ENCODE peak calls at places on chromosomes 4 and X, in eight cellular contexts. B is glutamatergic neuron, T is hepatocyte, Z is Calu3, Y is stomach, W is AG04449, H is BJ, K is A549. V is an unnamed sample.
A peak's percentile ranks its signal among the peaks of the same experiment; 100 is the strongest.

GRCh38 chr4:8760561-8760960 is 111.1 kb downstream of the HMX1 start:
- DNase-seq in B (peak; percentile 12), T (no peak), Z (no peak), Y (no peak), W (no peak), H (no peak), K (no peak), V (no peak)

GRCh38 chr4:151573474-151573873 is 164.5 kb downstream of the FHIP1A start:
- DNase-seq in B (no peak), T (no peak), Z (no peak), Y (no peak), W (no peak), H (no peak), K (no peak), V (no peak)

GRCh38 chrX:55908685-55909212 is 191.2 kb downstream of the RRAGB start:
- DNase-seq in B (peak; percentile 26), T (peak; percentile 25), Z (peak; percentile 18), Y (no peak), W (no peak), H (no peak), K (peak; percentile 12), V (peak; percentile 63)

GRCh38 chrX:136941396-136942337 is 61.1 kb upstream of the RBMX start:
- DNase-seq in B (no peak), T (no peak), Z (no peak), Y (no peak), W (no peak), H (no peak), K (no peak), V (no peak)

GRCh38 chrX:130916636-130917422 is 13.8 kb upstream of the ENOX2 start:
- DNase-seq in B (peak; percentile 28), T (peak; percentile 46), Z (peak; percentile 42), Y (peak; percentile 28), W (no peak), H (no peak), K (peak; percentile 55), V (peak; percentile 43)

GRCh38 chrX:357693-358471 is 28.8 kb downstream of the PPP2R3B start:
- DNase-seq in B (no peak), T (no peak), Z (no peak), Y (no peak), W (no peak), H (no peak), K (peak; percentile 38), V (no peak)

GRCh38 chr4:143441678-143442077 is 71.8 kb upstream of the SMARCA5 start:
- DNase-seq in B (no peak), T (no peak), Z (no peak), Y (no peak), W (no peak), H (no peak), K (peak; percentile 0), V (peak; percentile 23)

GRCh38 chr4:176432811-176433540 is 113.2 kb downstream of the SPCS3 start:
- DNase-seq in B (no peak), T (no peak), Z (no peak), Y (no peak), W (no peak), H (no peak), K (no peak), V (no peak)

GRCh38 chrX:40121618-40122017 is 23.9 kb upstream of the BCOR start:
- DNase-seq in B (no peak), T (no peak), Z (no peak), Y (no peak), W (no peak), H (no peak), K (no peak), V (no peak)

GRCh38 chrX:118633530-118633929 is 93.9 kb upstream of the IL13RA1 start:
- DNase-seq in B (no peak), T (no peak), Z (no peak), Y (no peak), W (no peak), H (no peak), K (no peak), V (no peak)

GRCh38 chrX:118634336-118634735 is 93.1 kb upstream of the IL13RA1 start:
- DNase-seq in B (no peak), T (no peak), Z (no peak), Y (no peak), W (no peak), H (no peak), K (no peak), V (no peak)

GRCh38 chrX:118632862-118633261 is 94.5 kb upstream of the IL13RA1 start:
- DNase-seq in B (no peak), T (no peak), Z (no peak), Y (no peak), W (no peak), H (no peak), K (no peak), V (no peak)

DNA sequence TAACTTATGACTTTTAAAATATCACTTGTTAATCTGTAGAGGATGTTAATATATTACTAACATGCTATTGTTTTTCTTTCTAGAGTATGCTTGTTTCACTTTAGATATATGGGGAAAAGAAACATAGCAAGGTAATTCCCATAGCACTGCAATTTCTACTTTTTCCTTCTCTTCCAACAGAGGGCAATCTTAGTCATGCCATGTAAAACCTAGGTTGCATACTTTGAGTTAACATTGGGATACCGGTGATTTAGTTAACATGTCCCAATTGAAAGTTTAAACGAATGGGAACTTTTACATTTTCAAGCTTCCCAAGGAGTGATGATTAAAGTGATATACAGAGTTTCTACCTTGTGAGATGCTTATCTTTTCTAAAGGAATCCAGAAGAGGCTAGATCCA is 89.4 kb upstream of the IL13RA1 start:
- DNase-seq in B (no peak), T (no peak), Z (no peak), Y (no peak), W (no peak), H (no peak), K (peak; percentile 11), V (no peak)
- TF ChIP-seq CTCF in B (no peak), T (peak; percentile 26), Z (no peak), Y (no peak), W (no peak), H (peak; percentile 25), K (peak; percentile 49), V (no peak)

GRCh38 chrX:106874075-106874474 is 29.1 kb downstream of the RIPPLY1 start:
- DNase-seq in B (no peak), T (peak; percentile 44), Z (peak; percentile 9), Y (no peak), W (no peak), H (no peak), K (peak; percentile 35), V (no peak)
- TF ChIP-seq CTCF in B (peak; percentile 72), T (peak; percentile 53), Z (peak; percentile 36), Y (peak; percentile 35), W (peak; percentile 18), H (peak; percentile 42), K (peak; percentile 73), V (peak; percentile 54)

DNA sequence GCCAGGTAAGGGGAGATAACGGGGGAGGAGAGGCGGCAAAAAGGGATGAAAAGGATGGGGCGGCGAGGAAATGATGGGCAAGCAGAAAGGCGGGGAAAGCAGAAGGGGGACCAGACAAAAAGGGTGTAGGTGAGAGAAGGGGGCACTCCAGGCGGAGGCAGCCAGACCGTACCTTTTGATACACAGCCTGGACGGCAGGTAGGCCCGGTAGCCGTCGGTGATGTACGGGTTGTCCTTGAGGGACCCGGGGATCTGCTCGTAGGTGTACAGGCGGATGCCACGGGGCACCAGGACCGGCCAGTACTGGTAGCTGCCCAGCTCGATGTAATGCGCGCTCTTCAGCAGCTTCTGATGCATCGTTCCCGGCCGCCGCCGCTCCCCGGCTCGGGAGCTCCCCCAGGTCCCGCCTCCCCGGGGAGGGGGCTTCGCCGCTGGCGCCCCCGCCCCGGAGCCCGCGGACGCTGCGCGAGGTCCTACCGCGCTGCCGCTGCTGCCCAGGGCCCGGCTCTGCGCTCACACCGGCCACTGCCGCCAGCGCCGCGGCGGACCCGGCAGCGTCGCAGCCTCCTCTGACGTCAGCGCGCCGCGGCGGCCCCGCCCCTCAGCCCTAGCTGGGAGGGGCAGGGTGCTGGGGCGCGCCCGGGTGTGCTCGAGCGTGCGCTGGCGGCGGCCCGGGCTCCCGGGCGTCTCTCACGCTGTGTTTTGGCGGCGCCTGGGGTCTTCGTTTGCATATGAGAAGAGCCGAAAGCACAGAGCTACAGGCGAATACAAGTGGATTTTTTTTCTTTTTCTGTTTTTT is at the start of gene PAQR3:
- DNase-seq in B (peak; percentile 92), T (peak; percentile 95), Z (peak; percentile 85), Y (peak; percentile 87), W (no peak), H (no peak), K (peak; percentile 76), V (peak; percentile 88)
- TF ChIP-seq CTCF in B (no peak), T (no peak), Z (no peak), Y (no peak), W (no peak), H (no peak), K (no peak), V (no peak)

DNA sequence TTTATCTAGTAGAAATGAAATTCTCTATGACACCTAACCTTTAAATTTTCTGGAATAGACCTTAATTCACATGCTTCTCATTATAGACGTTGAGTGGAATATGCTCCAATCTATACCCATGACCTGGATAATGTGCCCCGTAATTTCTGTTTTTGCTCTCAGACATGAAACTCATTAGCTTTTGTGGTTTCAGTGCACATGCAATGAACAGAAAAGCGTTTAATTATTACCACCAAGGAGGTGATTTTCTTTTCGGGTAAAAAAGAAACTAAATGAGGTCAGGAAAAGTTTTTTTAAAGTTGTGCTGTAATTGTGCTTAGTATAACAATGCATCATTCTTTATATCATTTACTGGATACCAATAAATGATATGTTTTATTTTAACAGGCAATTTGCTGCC is 1703.9 kb upstream of the TENM3 start:
- DNase-seq in B (no peak), T (no peak), Z (no peak), Y (no peak), W (no peak), H (no peak), K (no peak), V (no peak)
- TF ChIP-seq CTCF in B (no peak), T (no peak), Z (no peak), Y (no peak), W (no peak), H (no peak), K (no peak), V (no peak)

GRCh38 chrX:45747905-45748304 is 547.2 kb upstream of the DIPK2B start:
- DNase-seq in B (no peak), T (no peak), Z (no peak), Y (no peak), W (no peak), H (no peak), K (no peak), V (no peak)

GRCh38 chrX:45748443-45748842 is 547.8 kb upstream of the DIPK2B start:
- DNase-seq in B (no peak), T (no peak), Z (no peak), Y (no peak), W (no peak), H (no peak), K (no peak), V (no peak)

GRCh38 chrX:45751156-45751555 is 550.5 kb upstream of the DIPK2B start:
- DNase-seq in B (no peak), T (no peak), Z (no peak), Y (no peak), W (no peak), H (no peak), K (no peak), V (no peak)

GRCh38 chrX:45750639-45751038 is 550.0 kb upstream of the DIPK2B start:
- DNase-seq in B (no peak), T (no peak), Z (no peak), Y (peak; percentile 35), W (no peak), H (no peak), K (no peak), V (no peak)

GRCh38 chrX:45749375-45749774 is 548.7 kb upstream of the DIPK2B start:
- DNase-seq in B (no peak), T (no peak), Z (no peak), Y (no peak), W (no peak), H (no peak), K (no peak), V (no peak)
- TF ChIP-seq CTCF in B (no peak), T (peak; percentile 32), Z (no peak), Y (no peak), W (no peak), H (peak; percentile 32), K (peak; percentile 33), V (no peak)

GRCh38 chr4:3765271-3766206 is 646 bp upstream of the ADRA2C start:
- DNase-seq in B (peak; percentile 65), T (peak; percentile 82), Z (peak; percentile 57), Y (peak; percentile 32), W (no peak), H (no peak), K (peak; percentile 56), V (peak; percentile 26)
- TF ChIP-seq CTCF in B (no peak), T (peak; percentile 18), Z (peak; percentile 16), Y (no peak), W (no peak), H (no peak), K (peak; percentile 56), V (no peak)